ENCODE peak calls at places on chromosome 9, in five cellular contexts. One of them, this sample, is unnamed.

GRCh38 chr9:108580021-108580439 is 275.8 kb downstream of the ACTL7B start:
- DNase-seq in EL: peak
- DNase-seq in PC-3: peak
- DNase-seq in mucosa of descending colon: no peak
- DNase-seq in heart left ventricle: no peak
- DNase-seq in this sample: peak

GRCh38 chr9:76887003-76887821 is 18.7 kb downstream of the PRUNE2 start:
- DNase-seq in mucosa of descending colon: peak
- DNase-seq in heart left ventricle: no peak
- DNase-seq in EL: peak
- DNase-seq in PC-3: no peak
- DNase-seq in this sample: no peak

GRCh38 chr9:35489313-35490154 is at the start of gene RUSC2:
- DNase-seq in EL: peak
- DNase-seq in PC-3: peak
- DNase-seq in heart left ventricle: peak
- DNase-seq in mucosa of descending colon: peak
- DNase-seq in this sample: peak

GRCh38 chr9:92954078-92954861 is 6.9 kb downstream of the FGD3 start:
- DNase-seq in mucosa of descending colon: peak
- DNase-seq in PC-3: peak
- DNase-seq in heart left ventricle: no peak
- DNase-seq in EL: peak
- DNase-seq in this sample: peak

GRCh38 chr9:84412654-84413053 is 72.1 kb upstream of the SLC28A3 start:
- DNase-seq in EL: no peak
- DNase-seq in heart left ventricle: no peak
- DNase-seq in PC-3: no peak
- DNase-seq in mucosa of descending colon: no peak
- DNase-seq in this sample: no peak

GRCh38 chr9:33813712-33814641 is 3.0 kb upstream of the UBE2R2 start:
- DNase-seq in heart left ventricle: no peak
- DNase-seq in EL: peak
- DNase-seq in mucosa of descending colon: peak
- DNase-seq in PC-3: peak
- DNase-seq in this sample: peak

GRCh38 chr9:130039504-130040147 is 3.4 kb downstream of the FNBP1 start:
- DNase-seq in mucosa of descending colon: no peak
- DNase-seq in EL: peak
- DNase-seq in heart left ventricle: no peak
- DNase-seq in PC-3: peak
- DNase-seq in this sample: no peak

GRCh38 chr9:133991964-133992779 is at the start of gene VAV2:
- DNase-seq in EL: peak
- DNase-seq in mucosa of descending colon: peak
- DNase-seq in heart left ventricle: peak
- DNase-seq in PC-3: peak
- DNase-seq in this sample: peak

GRCh38 chr9:96519095-96519494 is 69.1 kb downstream of the HABP4 start:
- DNase-seq in heart left ventricle: no peak
- DNase-seq in mucosa of descending colon: no peak
- DNase-seq in EL: no peak
- DNase-seq in PC-3: no peak
- DNase-seq in this sample: no peak

GRCh38 chr9:129469188-129469987 is 151.5 kb downstream of the C9orf50 start:
- DNase-seq in heart left ventricle: no peak
- DNase-seq in PC-3: no peak
- DNase-seq in mucosa of descending colon: no peak
- DNase-seq in EL: no peak
- DNase-seq in this sample: no peak

GRCh38 chr9:2559212-2560152 is 62.1 kb upstream of the VLDLR start:
- DNase-seq in heart left ventricle: peak
- DNase-seq in EL: peak
- DNase-seq in mucosa of descending colon: peak
- DNase-seq in PC-3: peak
- DNase-seq in this sample: peak

GRCh38 chr9:119349548-119349947 is 19.7 kb downstream of the BRINP1 start:
- DNase-seq in EL: no peak
- DNase-seq in mucosa of descending colon: no peak
- DNase-seq in PC-3: no peak
- DNase-seq in heart left ventricle: no peak
- DNase-seq in this sample: no peak

GRCh38 chr9:135488013-135488330 is 8.4 kb downstream of the PPP1R26 start:
- DNase-seq in EL: no peak
- DNase-seq in PC-3: no peak
- DNase-seq in mucosa of descending colon: no peak
- DNase-seq in heart left ventricle: peak
- DNase-seq in this sample: no peak

GRCh38 chr9:137278061-137278912 is 761 bp downstream of the TOR4A start:
- DNase-seq in heart left ventricle: peak
- DNase-seq in mucosa of descending colon: no peak
- DNase-seq in PC-3: no peak
- DNase-seq in EL: peak
- DNase-seq in this sample: no peak

GRCh38 chr9:38181216-38181615 is 112.2 kb upstream of the SHB start:
- DNase-seq in heart left ventricle: no peak
- DNase-seq in mucosa of descending colon: no peak
- DNase-seq in EL: no peak
- DNase-seq in PC-3: no peak
- DNase-seq in this sample: no peak